ENCODE peak calls at places on chromosome 18, in six cellular contexts. T is Panc1; D is mucosa of descending colon; P is sciatic nerve; K is Right ventricle myocardium inferior; O is CD8-positive, alpha-beta T cell. B is an unnamed sample.

GRCh38 chr18:29147944-29148343 is 971.0 kb upstream of the CDH2 start:
- ATAC-seq in D (no peak), O (no peak), P (no peak), K (peak; percentile 34), T (no peak), B (no peak)

GRCh38 chr18:62048279-62048678 is 138.6 kb downstream of the PIGN start:
- ATAC-seq in D (no peak), K (no peak), O (no peak), T (no peak), P (no peak), B (no peak)

GRCh38 chr18:69935319-69936190 is 12.1 kb downstream of the CD226 start:
- ATAC-seq in T (no peak), P (peak; percentile 66), D (peak; percentile 91), K (no peak), O (peak; percentile 96), B (peak; percentile 94)

GRCh38 chr18:11587846-11588245 is 21.6 kb upstream of the SLC35G4 start:
- ATAC-seq in O (no peak), D (no peak), P (no peak), K (no peak), T (no peak), B (peak; percentile 56)

GRCh38 chr18:74480149-74480651 is 16.0 kb upstream of the CNDP2 start:
- ATAC-seq in T (no peak), P (no peak), O (no peak), K (no peak), D (peak; percentile 32), B (no peak)

GRCh38 chr18:58716046-58716766 is 44.9 kb downstream of the MALT1 start:
- ATAC-seq in P (no peak), K (no peak), O (peak; percentile 80), D (peak; percentile 60), T (no peak), B (peak; percentile 79)

GRCh38 chr18:79867666-79868065 is 69.9 kb downstream of the KCNG2 start:
- ATAC-seq in P (no peak), T (peak; percentile 17), D (no peak), K (no peak), O (no peak), B (no peak)

GRCh38 chr18:28040720-28041119 is 136.2 kb downstream of the CDH2 start:
- ATAC-seq in T (no peak), D (no peak), K (no peak), P (no peak), O (no peak), B (no peak)

GRCh38 chr18:11714244-11714918 is 25.3 kb downstream of the GNAL start:
- ATAC-seq in P (no peak), O (no peak), D (no peak), K (no peak), T (no peak), B (no peak)

GRCh38 chr18:46646468-46646867 is 10.6 kb downstream of the LOXHD1 start:
- ATAC-seq in K (no peak), O (no peak), D (no peak), P (no peak), T (no peak), B (no peak)

GRCh38 chr18:48868468-48869466 is 82.0 kb downstream of the SMAD7 start:
- ATAC-seq in O (peak; percentile 69), P (no peak), T (no peak), D (peak; percentile 64), K (no peak), B (peak; percentile 77)

GRCh38 chr18:72840109-72840508 is 27.7 kb downstream of the NETO1 start:
- ATAC-seq in P (no peak), K (no peak), T (no peak), O (no peak), D (no peak), B (no peak)

B was measured in activated T-helper 17 cell treated with anti-CD3 and anti-CD28 coated beads, Interleukin-2, amount 50 U/mL, for 72 hours.